ENCODE peak calls at places on chromosomes 11 and 22, in seven cellular contexts. One of them, this sample, is unnamed.

GRCh38 chr11:64372802-64373597 is 14.0 kb downstream of the RPS6KA4 start:
- DNase-seq in HepG2: peak
- DNase-seq in GM12878: no peak
- DNase-seq in HCT116: peak
- DNase-seq in SK-N-SH: peak
- DNase-seq in K562: peak
- DNase-seq in H1: peak
- DNase-seq in this sample: peak

GRCh38 chr22:19615867-19616581 is 91.8 kb upstream of the CLDN5 start:
- DNase-seq in HepG2: no peak
- DNase-seq in GM12878: no peak
- DNase-seq in HCT116: no peak
- DNase-seq in SK-N-SH: no peak
- DNase-seq in K562: no peak
- DNase-seq in H1: no peak
- DNase-seq in this sample: no peak

GRCh38 chr11:44532809-44533208 is 32.7 kb upstream of the CD82 start:
- DNase-seq in HepG2: no peak
- DNase-seq in GM12878: no peak
- DNase-seq in HCT116: no peak
- DNase-seq in SK-N-SH: no peak
- DNase-seq in K562: no peak
- DNase-seq in H1: no peak
- DNase-seq in this sample: no peak

GRCh38 chr22:22883090-22883727 is 4.4 kb upstream of the IGLL5 start:
- DNase-seq in HepG2: no peak
- DNase-seq in GM12878: no peak
- DNase-seq in HCT116: no peak
- DNase-seq in SK-N-SH: no peak
- DNase-seq in K562: no peak
- DNase-seq in H1: no peak
- DNase-seq in this sample: no peak

GRCh38 chr22:22753526-22754267 is 109.3 kb downstream of the GGTLC2 start:
- DNase-seq in HepG2: peak
- DNase-seq in GM12878: no peak
- DNase-seq in HCT116: peak
- DNase-seq in SK-N-SH: peak
- DNase-seq in K562: peak
- DNase-seq in H1: peak
- DNase-seq in this sample: peak

GRCh38 chr22:20080445-20080775 is 369 bp downstream of the DGCR8 start:
- DNase-seq in HepG2: peak
- DNase-seq in GM12878: no peak
- DNase-seq in HCT116: no peak
- DNase-seq in SK-N-SH: peak
- DNase-seq in K562: peak
- DNase-seq in H1: peak
- DNase-seq in this sample: peak

GRCh38 chr11:18618341-18619025 is 15.7 kb downstream of the SPTY2D1 start:
- DNase-seq in HepG2: no peak
- DNase-seq in GM12878: no peak
- DNase-seq in HCT116: no peak
- DNase-seq in SK-N-SH: no peak
- DNase-seq in K562: no peak
- DNase-seq in H1: no peak
- DNase-seq in this sample: no peak

GRCh38 chr11:1572200-1573076 is at the start of gene DUSP8:
- DNase-seq in HepG2: peak
- DNase-seq in GM12878: no peak
- DNase-seq in HCT116: peak
- DNase-seq in SK-N-SH: peak
- DNase-seq in K562: peak
- DNase-seq in H1: peak
- DNase-seq in this sample: peak

GRCh38 chr22:29726104-29726503 is 6.3 kb downstream of the CABP7 start:
- DNase-seq in HepG2: no peak
- DNase-seq in GM12878: no peak
- DNase-seq in HCT116: no peak
- DNase-seq in SK-N-SH: peak
- DNase-seq in K562: peak
- DNase-seq in H1: no peak
- DNase-seq in this sample: no peak

GRCh38 chr11:22458141-22458540 is 120.0 kb downstream of the SLC17A6 start:
- DNase-seq in HepG2: no peak
- DNase-seq in GM12878: no peak
- DNase-seq in HCT116: no peak
- DNase-seq in SK-N-SH: no peak
- DNase-seq in K562: no peak
- DNase-seq in H1: no peak
- DNase-seq in this sample: no peak

GRCh38 chr11:200224-201003 is 6.8 kb downstream of the BET1L start:
- DNase-seq in HepG2: no peak
- DNase-seq in GM12878: no peak
- DNase-seq in HCT116: no peak
- DNase-seq in SK-N-SH: no peak
- DNase-seq in K562: no peak
- DNase-seq in H1: peak
- DNase-seq in this sample: no peak

GRCh38 chr11:67345247-67345948 is 7.9 kb downstream of the POLD4 start:
- DNase-seq in HepG2: no peak
- DNase-seq in GM12878: peak
- DNase-seq in HCT116: no peak
- DNase-seq in SK-N-SH: no peak
- DNase-seq in K562: no peak
- DNase-seq in H1: no peak
- DNase-seq in this sample: no peak

GRCh38 chr22:36610056-36610455 is 81.1 kb upstream of the EIF3D start:
- DNase-seq in HepG2: no peak
- DNase-seq in GM12878: no peak
- DNase-seq in HCT116: no peak
- DNase-seq in SK-N-SH: no peak
- DNase-seq in K562: no peak
- DNase-seq in H1: no peak
- DNase-seq in this sample: no peak

GRCh38 chr11:33615751-33616150 is 84.9 kb downstream of the C11orf91 start:
- DNase-seq in HepG2: no peak
- DNase-seq in GM12878: no peak
- DNase-seq in HCT116: no peak
- DNase-seq in SK-N-SH: no peak
- DNase-seq in K562: no peak
- DNase-seq in H1: no peak
- DNase-seq in this sample: no peak

GRCh38 chr11:69496202-69496557 is 14.7 kb downstream of the LINC01488 start:
- DNase-seq in HepG2: no peak
- DNase-seq in GM12878: no peak
- DNase-seq in HCT116: no peak
- DNase-seq in SK-N-SH: no peak
- DNase-seq in K562: no peak
- DNase-seq in H1: no peak
- DNase-seq in this sample: no peak
- TF ChIP-seq JUND in HepG2: no peak
- TF ChIP-seq JUND in GM12878: no peak
- TF ChIP-seq JUND in HCT116: no peak
- TF ChIP-seq JUND in SK-N-SH: no peak
- TF ChIP-seq JUND in K562: no peak
- TF ChIP-seq JUND in H1: no peak
- TF ChIP-seq JUND in this sample: no peak

GRCh38 chr11:77092382-77092781 is 10.3 kb upstream of the OMP start:
- DNase-seq in HepG2: no peak
- DNase-seq in GM12878: no peak
- DNase-seq in HCT116: no peak
- DNase-seq in SK-N-SH: no peak
- DNase-seq in K562: no peak
- DNase-seq in H1: no peak
- DNase-seq in this sample: no peak
- TF ChIP-seq JUND in HepG2: no peak
- TF ChIP-seq JUND in GM12878: no peak
- TF ChIP-seq JUND in HCT116: no peak
- TF ChIP-seq JUND in SK-N-SH: no peak
- TF ChIP-seq JUND in K562: no peak
- TF ChIP-seq JUND in H1: no peak
- TF ChIP-seq JUND in this sample: no peak

GRCh38 chr11:24900960-24901549 is 404.2 kb downstream of the LUZP2 start:
- DNase-seq in HepG2: no peak
- DNase-seq in GM12878: no peak
- DNase-seq in HCT116: no peak
- DNase-seq in SK-N-SH: no peak
- DNase-seq in K562: no peak
- DNase-seq in H1: no peak
- DNase-seq in this sample: no peak

GRCh38 chr11:24896118-24896835 is 399.4 kb downstream of the LUZP2 start:
- DNase-seq in HepG2: no peak
- DNase-seq in GM12878: no peak
- DNase-seq in HCT116: no peak
- DNase-seq in SK-N-SH: no peak
- DNase-seq in K562: no peak
- DNase-seq in H1: no peak
- DNase-seq in this sample: no peak

GRCh38 chr11:24903555-24903954 is 406.7 kb downstream of the LUZP2 start:
- DNase-seq in HepG2: no peak
- DNase-seq in GM12878: no peak
- DNase-seq in HCT116: no peak
- DNase-seq in SK-N-SH: no peak
- DNase-seq in K562: no peak
- DNase-seq in H1: no peak
- DNase-seq in this sample: no peak

DNA sequence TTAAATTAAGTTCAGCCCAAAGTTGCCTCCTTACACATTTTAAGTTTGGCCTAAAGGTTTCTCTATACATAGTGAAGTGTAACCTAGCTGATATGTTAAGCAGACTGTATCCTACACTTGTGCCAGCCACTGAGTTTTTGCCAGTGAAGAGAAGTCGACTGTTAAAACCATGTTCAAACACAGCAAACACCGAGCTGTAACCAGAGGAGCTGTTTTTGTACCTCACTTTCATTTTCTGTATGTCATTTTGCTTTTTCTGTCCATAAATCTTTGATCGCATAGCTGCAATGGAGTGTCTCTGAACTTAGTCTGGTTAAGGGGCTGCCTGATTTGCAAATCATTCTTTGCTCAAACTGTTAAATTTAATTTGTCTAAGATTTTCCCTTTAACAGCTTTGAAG is 403.7 kb downstream of the LUZP2 start:
- DNase-seq in HepG2: no peak
- DNase-seq in GM12878: no peak
- DNase-seq in HCT116: no peak
- DNase-seq in SK-N-SH: no peak
- DNase-seq in K562: no peak
- DNase-seq in H1: no peak
- DNase-seq in this sample: peak
- TF ChIP-seq JUND in HepG2: no peak
- TF ChIP-seq JUND in GM12878: no peak
- TF ChIP-seq JUND in HCT116: no peak
- TF ChIP-seq JUND in SK-N-SH: no peak
- TF ChIP-seq JUND in K562: no peak
- TF ChIP-seq JUND in H1: no peak
- TF ChIP-seq JUND in this sample: no peak

GRCh38 chr11:2982214-2982613 is 9.9 kb downstream of the NAP1L4 start:
- DNase-seq in HepG2: no peak
- DNase-seq in GM12878: no peak
- DNase-seq in HCT116: no peak
- DNase-seq in SK-N-SH: no peak
- DNase-seq in K562: no peak
- DNase-seq in H1: no peak
- DNase-seq in this sample: no peak

GRCh38 chr11:2977113-2977512 is 15.0 kb downstream of the NAP1L4 start:
- DNase-seq in HepG2: no peak
- DNase-seq in GM12878: no peak
- DNase-seq in HCT116: no peak
- DNase-seq in SK-N-SH: no peak
- DNase-seq in K562: no peak
- DNase-seq in H1: no peak
- DNase-seq in this sample: no peak

GRCh38 chr11:2983908-2984307 is 8.2 kb downstream of the NAP1L4 start:
- DNase-seq in HepG2: no peak
- DNase-seq in GM12878: no peak
- DNase-seq in HCT116: no peak
- DNase-seq in SK-N-SH: no peak
- DNase-seq in K562: no peak
- DNase-seq in H1: no peak
- DNase-seq in this sample: no peak

GRCh38 chr11:2981130-2981529 is 11.0 kb downstream of the NAP1L4 start:
- DNase-seq in HepG2: no peak
- DNase-seq in GM12878: no peak
- DNase-seq in HCT116: no peak
- DNase-seq in SK-N-SH: no peak
- DNase-seq in K562: no peak
- DNase-seq in H1: no peak
- DNase-seq in this sample: no peak

DNA sequence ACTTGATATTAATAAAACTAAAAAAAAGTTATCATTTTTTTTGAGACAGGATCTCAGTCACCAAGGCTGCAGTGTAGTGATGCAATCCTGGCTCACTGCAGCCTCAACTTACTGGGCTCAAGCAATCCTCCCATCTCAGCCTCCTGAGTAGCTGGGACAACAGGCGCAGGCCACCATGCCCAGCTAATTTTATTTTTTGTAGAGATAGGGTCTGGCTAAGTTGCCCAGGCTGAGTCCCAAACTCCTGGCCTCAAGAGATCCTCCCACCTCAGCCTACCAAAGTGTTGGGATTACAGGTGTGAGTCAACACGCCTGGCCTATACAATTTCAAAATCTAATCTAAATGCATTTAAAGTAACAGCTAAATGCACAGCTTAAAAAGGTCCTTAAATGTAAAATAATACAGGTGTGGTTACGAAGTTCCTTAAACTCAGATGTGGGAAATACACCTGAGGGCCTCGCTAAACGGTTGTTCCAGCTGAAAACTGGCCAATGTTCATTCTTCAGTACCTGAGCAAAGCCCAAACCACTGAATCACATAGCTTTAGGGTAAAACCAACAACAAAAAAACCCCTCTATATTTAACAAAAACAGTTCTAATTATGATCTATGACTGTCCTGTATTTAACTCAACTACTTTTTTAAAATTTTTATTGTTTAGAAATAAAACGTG is 11.8 kb downstream of the NAP1L4 start:
- DNase-seq in HepG2: no peak
- DNase-seq in GM12878: no peak
- DNase-seq in HCT116: no peak
- DNase-seq in SK-N-SH: no peak
- DNase-seq in K562: no peak
- DNase-seq in H1: no peak
- DNase-seq in this sample: no peak
- TF ChIP-seq JUND in HepG2: no peak
- TF ChIP-seq JUND in GM12878: no peak
- TF ChIP-seq JUND in HCT116: no peak
- TF ChIP-seq JUND in SK-N-SH: no peak
- TF ChIP-seq JUND in K562: no peak
- TF ChIP-seq JUND in H1: no peak
- TF ChIP-seq JUND in this sample: no peak